ENCODE peak calls at places on chromosome 20, in six cellular contexts. One of them, this sample, is unnamed.

GRCh38 chr20:51311636-51312479 is 230.7 kb downstream of the NFATC2 start:
- DNase-seq in AML-193: no peak
- DNase-seq in uterus: no peak
- DNase-seq in GM20000: no peak
- DNase-seq in activated T-cell treated with anti-CD3 and anti-CD28 coated beads, Interleukin-2, amount 50 U/mL, for 4 hours: no peak
- DNase-seq in Caco-2: no peak
- DNase-seq in this sample: no peak

GRCh38 chr20:52143277-52143676 is 48.3 kb downstream of the ZFP64 start:
- DNase-seq in Caco-2: no peak
- DNase-seq in GM20000: no peak
- DNase-seq in activated T-cell treated with anti-CD3 and anti-CD28 coated beads, Interleukin-2, amount 50 U/mL, for 4 hours: no peak
- DNase-seq in uterus: no peak
- DNase-seq in AML-193: no peak
- DNase-seq in this sample: no peak

GRCh38 chr20:44742304-44743079 is 3.2 kb upstream of the KCNK15 start:
- DNase-seq in activated T-cell treated with anti-CD3 and anti-CD28 coated beads, Interleukin-2, amount 50 U/mL, for 4 hours: no peak
- DNase-seq in uterus: no peak
- DNase-seq in Caco-2: peak
- DNase-seq in GM20000: no peak
- DNase-seq in AML-193: no peak
- DNase-seq in this sample: no peak

GRCh38 chr20:6489361-6490154 is 277.9 kb upstream of the BMP2 start:
- DNase-seq in Caco-2: peak
- DNase-seq in AML-193: peak
- DNase-seq in GM20000: no peak
- DNase-seq in uterus: no peak
- DNase-seq in activated T-cell treated with anti-CD3 and anti-CD28 coated beads, Interleukin-2, amount 50 U/mL, for 4 hours: no peak
- DNase-seq in this sample: peak

GRCh38 chr20:34639755-34640222 is 37.1 kb downstream of the PIGU start:
- DNase-seq in uterus: no peak
- DNase-seq in AML-193: no peak
- DNase-seq in Caco-2: no peak
- DNase-seq in GM20000: no peak
- DNase-seq in activated T-cell treated with anti-CD3 and anti-CD28 coated beads, Interleukin-2, amount 50 U/mL, for 4 hours: no peak
- DNase-seq in this sample: no peak

GRCh38 chr20:37990571-37991151 is 42.6 kb downstream of the TTI1 start:
- DNase-seq in Caco-2: no peak
- DNase-seq in GM20000: peak
- DNase-seq in activated T-cell treated with anti-CD3 and anti-CD28 coated beads, Interleukin-2, amount 50 U/mL, for 4 hours: no peak
- DNase-seq in AML-193: peak
- DNase-seq in uterus: no peak
- DNase-seq in this sample: peak

GRCh38 chr20:1866834-1867233 is 28.4 kb upstream of the SIRPA start:
- DNase-seq in GM20000: no peak
- DNase-seq in AML-193: no peak
- DNase-seq in Caco-2: no peak
- DNase-seq in uterus: no peak
- DNase-seq in activated T-cell treated with anti-CD3 and anti-CD28 coated beads, Interleukin-2, amount 50 U/mL, for 4 hours: no peak
- DNase-seq in this sample: no peak

GRCh38 chr20:33647603-33648395 is 14.3 kb upstream of the C20orf144 start:
- DNase-seq in Caco-2: peak
- DNase-seq in AML-193: no peak
- DNase-seq in activated T-cell treated with anti-CD3 and anti-CD28 coated beads, Interleukin-2, amount 50 U/mL, for 4 hours: no peak
- DNase-seq in GM20000: peak
- DNase-seq in uterus: no peak
- DNase-seq in this sample: no peak

GRCh38 chr20:43681991-43682410 is 15.1 kb downstream of the MYBL2 start:
- DNase-seq in AML-193: no peak
- DNase-seq in GM20000: peak
- DNase-seq in Caco-2: no peak
- DNase-seq in activated T-cell treated with anti-CD3 and anti-CD28 coated beads, Interleukin-2, amount 50 U/mL, for 4 hours: no peak
- DNase-seq in uterus: no peak
- DNase-seq in this sample: no peak

GRCh38 chr20:6769953-6770831 is 2.7 kb downstream of the BMP2 start:
- DNase-seq in uterus: peak
- DNase-seq in Caco-2: peak
- DNase-seq in activated T-cell treated with anti-CD3 and anti-CD28 coated beads, Interleukin-2, amount 50 U/mL, for 4 hours: no peak
- DNase-seq in GM20000: peak
- DNase-seq in AML-193: no peak
- DNase-seq in this sample: peak

GRCh38 chr20:34710568-34710839 is 6.4 kb downstream of the TP53INP2 start:
- DNase-seq in AML-193: no peak
- DNase-seq in GM20000: no peak
- DNase-seq in activated T-cell treated with anti-CD3 and anti-CD28 coated beads, Interleukin-2, amount 50 U/mL, for 4 hours: no peak
- DNase-seq in Caco-2: no peak
- DNase-seq in uterus: no peak
- DNase-seq in this sample: peak

GRCh38 chr20:49890651-49891361 is 24.5 kb downstream of the SPATA2 start:
- DNase-seq in uterus: peak
- DNase-seq in GM20000: no peak
- DNase-seq in Caco-2: peak
- DNase-seq in AML-193: no peak
- DNase-seq in activated T-cell treated with anti-CD3 and anti-CD28 coated beads, Interleukin-2, amount 50 U/mL, for 4 hours: no peak
- DNase-seq in this sample: no peak

GRCh38 chr20:40757087-40757486 is 68.1 kb upstream of the MAFB start:
- DNase-seq in AML-193: no peak
- DNase-seq in Caco-2: peak
- DNase-seq in uterus: no peak
- DNase-seq in GM20000: no peak
- DNase-seq in activated T-cell treated with anti-CD3 and anti-CD28 coated beads, Interleukin-2, amount 50 U/mL, for 4 hours: no peak
- DNase-seq in this sample: no peak

GRCh38 chr20:21395039-21395665 is 2.2 kb downstream of the NKX2-4 start:
- DNase-seq in GM20000: peak
- DNase-seq in AML-193: no peak
- DNase-seq in Caco-2: no peak
- DNase-seq in uterus: no peak
- DNase-seq in activated T-cell treated with anti-CD3 and anti-CD28 coated beads, Interleukin-2, amount 50 U/mL, for 4 hours: no peak
- DNase-seq in this sample: no peak

GRCh38 chr20:53713328-53714056 is 119.9 kb upstream of the ZNF217 start:
- DNase-seq in activated T-cell treated with anti-CD3 and anti-CD28 coated beads, Interleukin-2, amount 50 U/mL, for 4 hours: no peak
- DNase-seq in Caco-2: peak
- DNase-seq in GM20000: no peak
- DNase-seq in AML-193: no peak
- DNase-seq in uterus: no peak
- DNase-seq in this sample: no peak

GRCh38 chr20:23655551-23656211 is 17.9 kb upstream of the CST3 start:
- DNase-seq in activated T-cell treated with anti-CD3 and anti-CD28 coated beads, Interleukin-2, amount 50 U/mL, for 4 hours: no peak
- DNase-seq in uterus: no peak
- DNase-seq in Caco-2: no peak
- DNase-seq in AML-193: peak
- DNase-seq in GM20000: no peak
- DNase-seq in this sample: peak

GRCh38 chr20:18276821-18277220 is 11.5 kb upstream of the ZNF133 start:
- DNase-seq in uterus: no peak
- DNase-seq in GM20000: peak
- DNase-seq in AML-193: peak
- DNase-seq in activated T-cell treated with anti-CD3 and anti-CD28 coated beads, Interleukin-2, amount 50 U/mL, for 4 hours: peak
- DNase-seq in Caco-2: peak
- DNase-seq in this sample: peak

GRCh38 chr20:22495172-22495571 is 89.2 kb downstream of the FOXA2 start:
- DNase-seq in Caco-2: no peak
- DNase-seq in activated T-cell treated with anti-CD3 and anti-CD28 coated beads, Interleukin-2, amount 50 U/mL, for 4 hours: no peak
- DNase-seq in uterus: no peak
- DNase-seq in AML-193: no peak
- DNase-seq in GM20000: no peak
- DNase-seq in this sample: no peak

GRCh38 chr20:49446808-49447207 is 35.7 kb downstream of the KCNB1 start:
- DNase-seq in activated T-cell treated with anti-CD3 and anti-CD28 coated beads, Interleukin-2, amount 50 U/mL, for 4 hours: no peak
- DNase-seq in AML-193: no peak
- DNase-seq in Caco-2: no peak
- DNase-seq in GM20000: no peak
- DNase-seq in uterus: peak
- DNase-seq in this sample: no peak

GRCh38 chr20:4637081-4637797 is 84.5 kb upstream of the PRND start:
- DNase-seq in activated T-cell treated with anti-CD3 and anti-CD28 coated beads, Interleukin-2, amount 50 U/mL, for 4 hours: no peak
- DNase-seq in uterus: no peak
- DNase-seq in Caco-2: no peak
- DNase-seq in AML-193: no peak
- DNase-seq in GM20000: no peak
- DNase-seq in this sample: no peak

GRCh38 chr20:4607287-4607713 is 114.4 kb upstream of the PRND start:
- DNase-seq in AML-193: peak
- DNase-seq in GM20000: peak
- DNase-seq in Caco-2: peak
- DNase-seq in activated T-cell treated with anti-CD3 and anti-CD28 coated beads, Interleukin-2, amount 50 U/mL, for 4 hours: peak
- DNase-seq in uterus: peak
- DNase-seq in this sample: peak

GRCh38 chr20:21100590-21101452 is 5.3 kb downstream of the LINC00237 start:
- DNase-seq in activated T-cell treated with anti-CD3 and anti-CD28 coated beads, Interleukin-2, amount 50 U/mL, for 4 hours: no peak
- DNase-seq in Caco-2: no peak
- DNase-seq in GM20000: peak
- DNase-seq in uterus: no peak
- DNase-seq in AML-193: no peak
- DNase-seq in this sample: peak

GRCh38 chr20:57450419-57450818 is 59.2 kb downstream of the RBM38 start:
- DNase-seq in activated T-cell treated with anti-CD3 and anti-CD28 coated beads, Interleukin-2, amount 50 U/mL, for 4 hours: no peak
- DNase-seq in uterus: peak
- DNase-seq in AML-193: peak
- DNase-seq in GM20000: peak
- DNase-seq in Caco-2: no peak
- DNase-seq in this sample: peak

GRCh38 chr20:4014031-4014474 is 1.3 kb downstream of the RNF24 start:
- DNase-seq in Caco-2: peak
- DNase-seq in AML-193: peak
- DNase-seq in uterus: peak
- DNase-seq in activated T-cell treated with anti-CD3 and anti-CD28 coated beads, Interleukin-2, amount 50 U/mL, for 4 hours: no peak
- DNase-seq in GM20000: peak
- DNase-seq in this sample: peak

GRCh38 chr20:17488916-17489600 is 42.1 kb downstream of the BFSP1 start:
- DNase-seq in Caco-2: no peak
- DNase-seq in uterus: no peak
- DNase-seq in activated T-cell treated with anti-CD3 and anti-CD28 coated beads, Interleukin-2, amount 50 U/mL, for 4 hours: no peak
- DNase-seq in AML-193: no peak
- DNase-seq in GM20000: no peak
- DNase-seq in this sample: no peak

GRCh38 chr20:35826361-35826760 is 54.5 kb downstream of the PHF20 start:
- DNase-seq in activated T-cell treated with anti-CD3 and anti-CD28 coated beads, Interleukin-2, amount 50 U/mL, for 4 hours: no peak
- DNase-seq in AML-193: no peak
- DNase-seq in GM20000: no peak
- DNase-seq in uterus: no peak
- DNase-seq in Caco-2: no peak
- DNase-seq in this sample: no peak

GRCh38 chr20:9613871-9614270 is 99.5 kb downstream of the LAMP5 start:
- DNase-seq in GM20000: no peak
- DNase-seq in uterus: no peak
- DNase-seq in activated T-cell treated with anti-CD3 and anti-CD28 coated beads, Interleukin-2, amount 50 U/mL, for 4 hours: no peak
- DNase-seq in Caco-2: no peak
- DNase-seq in AML-193: no peak
- DNase-seq in this sample: no peak

GRCh38 chr20:8221887-8222419 is 89.9 kb downstream of the PLCB1 start:
- DNase-seq in uterus: no peak
- DNase-seq in GM20000: no peak
- DNase-seq in activated T-cell treated with anti-CD3 and anti-CD28 coated beads, Interleukin-2, amount 50 U/mL, for 4 hours: no peak
- DNase-seq in AML-193: no peak
- DNase-seq in Caco-2: no peak
- DNase-seq in this sample: no peak

GRCh38 chr20:401682-402495 is 6.2 kb upstream of the RBCK1 start:
- DNase-seq in AML-193: no peak
- DNase-seq in activated T-cell treated with anti-CD3 and anti-CD28 coated beads, Interleukin-2, amount 50 U/mL, for 4 hours: no peak
- DNase-seq in uterus: no peak
- DNase-seq in GM20000: no peak
- DNase-seq in Caco-2: peak
- DNase-seq in this sample: peak

GRCh38 chr20:9996944-9997343 is 37.8 kb upstream of the ANKEF1 start:
- DNase-seq in AML-193: no peak
- DNase-seq in Caco-2: no peak
- DNase-seq in GM20000: no peak
- DNase-seq in uterus: no peak
- DNase-seq in activated T-cell treated with anti-CD3 and anti-CD28 coated beads, Interleukin-2, amount 50 U/mL, for 4 hours: no peak
- DNase-seq in this sample: no peak

GRCh38 chr20:7090753-7091310 is 323.3 kb downstream of the BMP2 start:
- DNase-seq in GM20000: no peak
- DNase-seq in uterus: no peak
- DNase-seq in activated T-cell treated with anti-CD3 and anti-CD28 coated beads, Interleukin-2, amount 50 U/mL, for 4 hours: no peak
- DNase-seq in Caco-2: peak
- DNase-seq in AML-193: no peak
- DNase-seq in this sample: no peak

This sample was measured in NB4.